ENCODE peak calls at places on chromosomes 1 and 21, in four cellular contexts. P, E, M and U are unnamed samples.

GRCh38 chr1:223711838-223712183 is 528 bp upstream of the CAPN2 start:
- DNase-seq in E (no peak), P (no peak), M (no peak), U (no peak)

GRCh38 chr1:63878914-63879313 is 105.1 kb downstream of the ROR1 start:
- DNase-seq in E (no peak), M (no peak), P (no peak), U (no peak)

GRCh38 chr1:100988121-100988520 is 37.5 kb downstream of the DPH5 start:
- DNase-seq in E (no peak), P (no peak), M (no peak), U (no peak)

GRCh38 chr1:183032122-183032921 is 9.1 kb downstream of the LAMC1 start:
- DNase-seq in E (no peak), M (no peak), P (peak), U (no peak)

GRCh38 chr1:71196685-71197084 is 115.8 kb upstream of the ZRANB2 start:
- DNase-seq in M (no peak), E (no peak), P (no peak), U (no peak)

GRCh38 chr1:65041014-65041413 is 74.7 kb upstream of the JAK1 start:
- DNase-seq in M (no peak), E (no peak), P (no peak), U (no peak)

GRCh38 chr1:228076796-228077430 is 5.6 kb upstream of the ARF1 start:
- DNase-seq in E (no peak), M (no peak), P (no peak), U (no peak)

GRCh38 chr1:81053826-81054225 is 746.9 kb upstream of the ADGRL2 start:
- DNase-seq in M (no peak), P (no peak), E (no peak), U (no peak)

GRCh38 chr1:59136541-59137335 is 160.2 kb upstream of the FGGY start:
- DNase-seq in E (no peak), M (no peak), P (no peak), U (no peak)

GRCh38 chr21:39141502-39141901 is 41.7 kb downstream of the PSMG1 start:
- DNase-seq in E (no peak), M (no peak), P (no peak), U (no peak)

DNA sequence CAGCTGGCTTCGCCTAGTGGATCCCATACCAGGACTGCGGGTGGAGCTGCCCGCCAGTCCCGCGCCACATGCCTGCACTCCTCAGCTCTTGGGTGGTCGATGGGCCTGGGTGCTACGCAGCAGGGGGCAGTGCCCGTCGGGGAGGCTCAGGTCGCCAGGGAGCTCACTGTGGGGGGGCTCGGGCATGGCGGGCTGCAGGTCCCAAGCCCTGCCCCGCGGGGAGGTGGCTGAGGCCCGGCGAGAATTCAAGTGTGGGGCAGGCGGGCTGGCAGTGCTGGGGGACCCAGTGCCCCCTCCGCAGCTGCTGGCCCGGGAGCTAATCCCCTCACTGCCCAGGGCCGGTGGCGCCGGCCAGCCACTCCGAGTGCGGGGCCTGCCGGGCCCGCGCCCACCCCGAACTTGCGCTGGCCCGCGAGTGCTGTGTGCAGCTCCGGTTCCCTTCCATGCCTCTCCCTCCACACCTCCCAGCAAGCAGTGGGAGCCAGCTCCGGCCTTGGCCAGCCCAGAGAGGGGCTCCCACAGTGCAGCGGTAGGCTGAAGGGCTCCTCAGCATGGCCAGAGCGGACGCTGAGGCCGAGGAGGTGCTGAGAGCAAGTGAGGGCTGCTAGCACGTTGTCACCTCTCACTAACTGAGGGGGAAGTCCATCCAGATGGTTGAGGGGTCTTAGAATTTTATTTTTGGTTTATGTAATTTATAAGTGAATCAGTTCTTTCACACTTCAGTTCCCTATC is 85.2 kb upstream of the HMCN1 start:
- DNase-seq in M (no peak), E (no peak), P (no peak), U (no peak)
- TF ChIP-seq POLR2A in M (no peak), E (no peak), P (no peak), U (no peak)

GRCh38 chr1:36804669-36805314 is 229.5 kb downstream of the GRIK3 start:
- DNase-seq in M (no peak), P (no peak), E (no peak), U (no peak)
- TF ChIP-seq USF2 in M (no peak), P (no peak), E (no peak), U (no peak)

GRCh38 chr1:203305809-203306088 is 430 bp downstream of the BTG2 start:
- DNase-seq in M (no peak), P (no peak), E (no peak), U (no peak)

GRCh38 chr1:203307690-203308126 is 2.4 kb downstream of the BTG2 start:
- DNase-seq in P (no peak), E (no peak), M (peak), U (no peak)

GRCh38 chr1:203304919-203305808 is at the start of gene BTG2:
- DNase-seq in M (peak), P (peak), E (no peak), U (peak)

GRCh38 chr1:203306970-203307541 is 1.7 kb downstream of the BTG2 start:
- DNase-seq in M (peak), E (no peak), P (no peak), U (no peak)

DNA sequence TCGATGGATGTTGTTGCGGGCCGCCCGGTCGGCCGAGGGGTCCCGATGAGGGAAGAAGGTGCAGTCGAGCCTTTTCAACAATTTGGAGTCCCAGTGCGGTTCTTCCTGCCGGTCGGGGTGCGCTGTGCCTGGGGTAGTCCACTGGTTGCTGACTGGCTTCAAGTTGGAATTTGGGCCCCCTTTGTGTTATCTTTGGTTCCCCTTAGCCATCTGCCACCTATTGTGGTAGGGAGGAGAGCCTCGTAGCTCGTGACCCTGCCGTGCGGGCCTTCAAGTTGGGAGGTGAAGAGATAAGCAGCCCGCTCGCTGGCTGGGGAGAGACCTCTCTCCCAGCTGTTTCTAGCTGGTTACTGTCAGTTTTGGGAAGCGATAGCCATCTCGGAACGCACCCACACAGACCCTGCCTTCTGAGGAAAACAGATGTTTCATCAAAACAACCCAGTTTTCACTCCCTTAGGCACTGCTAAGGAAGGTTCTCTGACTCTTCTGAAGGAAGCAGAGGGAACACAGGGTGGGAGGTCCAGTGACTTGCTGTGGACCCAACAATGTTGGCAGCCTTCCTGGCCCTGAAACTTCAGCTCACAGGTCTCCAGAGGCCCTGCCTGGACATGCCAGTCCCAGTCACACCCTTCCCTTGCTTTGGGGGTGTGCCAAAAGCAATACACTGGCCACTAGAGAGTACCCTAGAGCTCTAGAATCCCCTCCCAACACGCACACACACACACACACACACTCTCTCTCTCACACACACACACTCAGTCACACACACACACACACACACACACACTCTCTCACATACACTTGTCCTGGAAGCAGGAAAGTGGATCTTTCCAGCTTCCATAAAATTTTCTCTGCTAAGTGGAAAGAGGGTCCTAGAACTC is 1.0 kb downstream of the BTG2 start:
- DNase-seq in E (no peak), M (no peak), P (peak), U (peak)
- TF ChIP-seq POLR2AphosphoS5 in E (peak), M (peak), P (no peak), U (peak)

GRCh38 chr1:45335732-45336365 is 4.1 kb upstream of the TOE1 start:
- DNase-seq in M (no peak), P (peak), E (no peak), U (no peak)
- TF ChIP-seq POLR2A in M (no peak), P (no peak), E (no peak), U (no peak)

GRCh38 chr1:50369830-50370229 is 53.4 kb downstream of the DMRTA2 start:
- DNase-seq in E (no peak), M (no peak), P (peak), U (no peak)
- TF ChIP-seq USF2 in E (no peak), M (no peak), P (no peak), U (no peak)